ENCODE peak calls at places on chromosomes 2 and 18, in six cellular contexts. W is activated T-cell treated with anti-CD3 and anti-CD28 coated beads for 4 hours, Z is NCI-H1105, I is NCI-H774, Y is Calu3, Q is pancreas. T is an unnamed sample.

GRCh38 chr18:78031991-78032390 is 782.3 kb downstream of the GALR1 start:
- DNase-seq in W (no peak), Z (no peak), I (no peak), Y (no peak), Q (no peak), T (no peak)

GRCh38 chr2:98883780-98884211 is 52.2 kb downstream of the CRACDL start:
- DNase-seq in W (no peak), Z (no peak), I (no peak), Y (no peak), Q (no peak), T (no peak)

GRCh38 chr2:225223301-225223700 is 176.2 kb upstream of the NYAP2 start:
- DNase-seq in W (no peak), Z (no peak), I (no peak), Y (no peak), Q (no peak), T (no peak)

GRCh38 chr2:148899638-148900318 is 24.8 kb downstream of the KIF5C start:
- DNase-seq in W (no peak), Z (no peak), I (no peak), Y (no peak), Q (no peak), T (no peak)

GRCh38 chr2:240574386-240575100 is 6.3 kb downstream of the RNPEPL1 start:
- DNase-seq in W (no peak), Z (no peak), I (no peak), Y (no peak), Q (no peak), T (no peak)

GRCh38 chr2:238509151-238509820 is 82.6 kb downstream of the ASB1 start:
- DNase-seq in W (no peak), Z (no peak), I (no peak), Y (no peak), Q (no peak), T (no peak)

GRCh38 chr2:147649288-147649687 is 195.5 kb upstream of the ACVR2A start:
- DNase-seq in W (no peak), Z (no peak), I (no peak), Y (no peak), Q (no peak), T (no peak)

GRCh38 chr2:231920366-231920765 is 5.8 kb downstream of the NPPC start:
- DNase-seq in W (no peak), Z (no peak), I (no peak), Y (no peak), Q (no peak), T (no peak)

GRCh38 chr2:10493636-10494281 is 45.6 kb upstream of the ODC1 start:
- DNase-seq in W (peak; percentile 67), Z (no peak), I (no peak), Y (peak; percentile 95), Q (no peak), T (peak; percentile 35)

GRCh38 chr2:188466761-188467160 is 175.1 kb downstream of the GULP1 start:
- DNase-seq in W (no peak), Z (no peak), I (no peak), Y (no peak), Q (no peak), T (no peak)